ENCODE peak calls at places on chromosomes 13 and 19, in eight cellular contexts. X is RWPE2, U is PC-9, C is testis, S is fibroblast of the aortic adventitia, I is T-helper 2 cell, Z is H1, W is body of pancreas. J is an unnamed sample.

GRCh38 chr13:28185256-28185655 is 46.9 kb downstream of the PAN3 start:
- DNase-seq in X (no peak), U (no peak), C (no peak), S (peak), I (no peak), Z (no peak), W (no peak), J (no peak)

GRCh38 chr13:97125051-97125809 is 96.9 kb upstream of the MBNL2 start:
- DNase-seq in X (peak), U (peak), C (peak), S (peak), I (no peak), Z (no peak), W (no peak), J (no peak)

GRCh38 chr19:50646074-50646807 is 3.0 kb upstream of the C19orf81 start:
- DNase-seq in X (no peak), U (no peak), C (no peak), S (peak), I (no peak), Z (no peak), W (no peak), J (no peak)

GRCh38 chr13:97474581-97474980 is 40.6 kb downstream of the RAP2A start:
- DNase-seq in X (no peak), U (no peak), C (no peak), S (no peak), I (no peak), Z (no peak), W (no peak), J (no peak)

GRCh38 chr13:98026457-98026857 is 73.0 kb downstream of the IPO5 start:
- DNase-seq in X (no peak), U (no peak), C (no peak), S (no peak), I (no peak), Z (no peak), W (no peak), J (no peak)

GRCh38 chr13:36910545-36910944 is 9.5 kb downstream of the SMAD9 start:
- DNase-seq in X (no peak), U (no peak), C (no peak), S (no peak), I (no peak), Z (no peak), W (no peak), J (no peak)

GRCh38 chr19:4096049-4096892 is 27.7 kb downstream of the MAP2K2 start:
- DNase-seq in X (no peak), U (no peak), C (no peak), S (no peak), I (no peak), Z (no peak), W (no peak), J (no peak)

GRCh38 chr13:100954430-100955361 is 280.1 kb upstream of the TMTC4 start:
- DNase-seq in X (no peak), U (no peak), C (no peak), S (peak), I (no peak), Z (no peak), W (no peak), J (no peak)

GRCh38 chr19:31290926-31291590 is 58.2 kb downstream of the TSHZ3 start:
- DNase-seq in X (no peak), U (no peak), C (no peak), S (no peak), I (no peak), Z (no peak), W (no peak), J (no peak)

GRCh38 chr13:48125794-48126228 is 30.9 kb upstream of the MED4 start:
- DNase-seq in X (no peak), U (no peak), C (peak), S (peak), I (no peak), Z (no peak), W (no peak), J (no peak)

GRCh38 chr19:1112254-1113208 is 8.7 kb downstream of the GPX4 start:
- DNase-seq in X (no peak), U (no peak), C (peak), S (no peak), I (no peak), Z (no peak), W (peak), J (no peak)

GRCh38 chr19:1113278-1113985 is 9.6 kb downstream of the GPX4 start:
- DNase-seq in X (peak), U (peak), C (peak), S (peak), I (peak), Z (peak), W (peak), J (peak)

GRCh38 chr13:56352901-56353300 is 787.8 kb upstream of the PRR20A start:
- DNase-seq in X (no peak), U (no peak), C (no peak), S (no peak), I (no peak), Z (no peak), W (no peak), J (no peak)

GRCh38 chr13:44470623-44471562 is 97.3 kb downstream of the SERP2 start:
- DNase-seq in X (no peak), U (no peak), C (no peak), S (peak), I (no peak), Z (no peak), W (no peak), J (no peak)

GRCh38 chr13:27489456-27489855 is 39.1 kb upstream of the MTIF3 start:
- DNase-seq in X (no peak), U (no peak), C (no peak), S (no peak), I (no peak), Z (no peak), W (no peak), J (no peak)

GRCh38 chr19:5125376-5125775 is 156.5 kb downstream of the KDM4B start:
- DNase-seq in X (no peak), U (no peak), C (no peak), S (no peak), I (no peak), Z (no peak), W (no peak), J (no peak)

GRCh38 chr13:45809810-45810394 is 41.7 kb downstream of the SIAH3 start:
- DNase-seq in X (no peak), U (no peak), C (no peak), S (no peak), I (no peak), Z (no peak), W (no peak), J (no peak)

GRCh38 chr13:36385471-36385870 is 39.3 kb upstream of the SPART start:
- DNase-seq in X (no peak), U (no peak), C (no peak), S (peak), I (no peak), Z (no peak), W (no peak), J (no peak)

GRCh38 chr19:752652-753517 is 2.0 kb downstream of the MISP start:
- DNase-seq in X (peak), U (peak), C (no peak), S (peak), I (no peak), Z (no peak), W (no peak), J (no peak)

GRCh38 chr19:17625043-17625442 is 63.1 kb downstream of the UNC13A start:
- DNase-seq in X (no peak), U (no peak), C (no peak), S (no peak), I (no peak), Z (no peak), W (no peak), J (no peak)

GRCh38 chr13:37531054-37531453 is 67.5 kb downstream of the POSTN start:
- DNase-seq in X (no peak), U (peak), C (no peak), S (peak), I (no peak), Z (no peak), W (no peak), J (no peak)

GRCh38 chr13:57583529-57583928 is 48.0 kb upstream of the PCDH17 start:
- DNase-seq in X (no peak), U (no peak), C (no peak), S (no peak), I (no peak), Z (no peak), W (no peak), J (no peak)

GRCh38 chr13:114116734-114117133 is 15.7 kb downstream of the RASA3 start:
- DNase-seq in X (no peak), U (no peak), C (no peak), S (no peak), I (no peak), Z (no peak), W (no peak), J (no peak)

GRCh38 chr19:33403221-33403972 is 29.9 kb downstream of the CEBPG start:
- DNase-seq in X (peak), U (no peak), C (no peak), S (no peak), I (no peak), Z (no peak), W (peak), J (no peak)

GRCh38 chr19:49896863-49897621 is at the start of gene IL4I1:
- DNase-seq in X (peak), U (no peak), C (no peak), S (peak), I (peak), Z (no peak), W (no peak), J (peak)

GRCh38 chr13:68056816-68057710 is 826.9 kb upstream of the PCDH9 start:
- DNase-seq in X (peak), U (peak), C (no peak), S (no peak), I (no peak), Z (no peak), W (no peak), J (no peak)

GRCh38 chr13:107518292-107518691 is 697.0 kb downstream of the LIG4 start:
- DNase-seq in X (no peak), U (no peak), C (no peak), S (peak), I (no peak), Z (no peak), W (no peak), J (no peak)

GRCh38 chr19:6150289-6150688 is 14.8 kb downstream of the ACSBG2 start:
- DNase-seq in X (no peak), U (no peak), C (no peak), S (no peak), I (no peak), Z (no peak), W (no peak), J (no peak)

GRCh38 chr19:44653977-44654784 is 10.5 kb downstream of the PVR start:
- DNase-seq in X (no peak), U (peak), C (peak), S (peak), I (peak), Z (peak), W (peak), J (peak)

GRCh38 chr19:39832341-39833083 is 1.4 kb downstream of the DYRK1B start:
- DNase-seq in X (peak), U (no peak), C (no peak), S (no peak), I (no peak), Z (no peak), W (no peak), J (no peak)

GRCh38 chr19:1935484-1936208 is 5.3 kb upstream of the CSNK1G2 start:
- DNase-seq in X (no peak), U (peak), C (peak), S (peak), I (no peak), Z (no peak), W (no peak), J (no peak)

GRCh38 chr13:46666727-46667456 is 113.9 kb downstream of the LRCH1 start:
- DNase-seq in X (no peak), U (no peak), C (no peak), S (no peak), I (no peak), Z (peak), W (no peak), J (no peak)

GRCh38 chr13:49791753-49792549 is 531 bp downstream of the KPNA3 start:
- DNase-seq in X (no peak), U (no peak), C (peak), S (peak), I (peak), Z (peak), W (peak), J (peak)

GRCh38 chr19:50559636-50560035 is 8.6 kb downstream of the LRRC4B start:
- DNase-seq in X (no peak), U (no peak), C (no peak), S (no peak), I (no peak), Z (no peak), W (no peak), J (no peak)

GRCh38 chr13:112690242-112690943 is 555 bp downstream of the ATP11A start:
- DNase-seq in X (no peak), U (no peak), C (no peak), S (peak), I (no peak), Z (no peak), W (peak), J (peak)